ENCODE peak calls at places on chromosomes 3 and 15, in four cellular contexts. T is mesenchymal stem cell, B is IMR-90, X is neuronal stem cell. O is an unnamed sample.

GRCh38 chr3:45929042-45929679 is 14.1 kb upstream of the CXCR6 start:
- DNase-seq in B (peak; percentile 26), T (peak; percentile 52), X (no peak), O (peak; percentile 38)

GRCh38 chr15:90221251-90221900 is 12.4 kb downstream of the CIB1 start:
- DNase-seq in B (peak; percentile 86), T (peak; percentile 82), X (no peak), O (peak; percentile 86)

GRCh38 chr15:70461992-70462391 is 301.4 kb downstream of the UACA start:
- DNase-seq in B (no peak), T (no peak), X (no peak), O (no peak)

GRCh38 chr3:186931487-186932280 is 1.4 kb downstream of the ST6GAL1 start:
- DNase-seq in X (no peak), T (peak; percentile 49), B (peak; percentile 63), O (peak; percentile 91)

GRCh38 chr3:108319428-108320053 is 23.2 kb downstream of the HHLA2 start:
- DNase-seq in B (no peak), T (no peak), X (no peak), O (no peak)

GRCh38 chr3:172973799-172974198 is 167.2 kb downstream of the SPATA16 start:
- DNase-seq in X (no peak), T (no peak), B (no peak), O (no peak)

GRCh38 chr3:111714305-111714704 is 119.2 kb upstream of the ZBED2 start:
- DNase-seq in B (peak; percentile 40), T (peak; percentile 13), X (no peak), O (peak; percentile 88)

GRCh38 chr15:68542771-68543544 is 35.8 kb upstream of the CORO2B start:
- DNase-seq in X (no peak), B (peak; percentile 96), T (peak; percentile 91), O (peak; percentile 97)

GRCh38 chr3:193714523-193715137 is 121.6 kb downstream of the OPA1 start:
- DNase-seq in B (no peak), T (no peak), X (no peak), O (peak; percentile 40)

GRCh38 chr15:60477991-60478632 is 830 bp downstream of the ICE2 start:
- DNase-seq in X (no peak), T (peak; percentile 64), B (peak; percentile 49), O (peak; percentile 68)

GRCh38 chr15:88805031-88805780 is 2.0 kb downstream of the ACAN start:
- DNase-seq in X (no peak), B (no peak), T (no peak), O (no peak)

GRCh38 chr3:132222868-132223538 is 94.2 kb upstream of the ACP3 start:
- DNase-seq in X (peak; percentile 4), T (no peak), B (no peak), O (no peak)

GRCh38 chr3:115146032-115146417 is 1.1 kb downstream of the ZBTB20 start:
- DNase-seq in B (peak; percentile 79), T (peak; percentile 84), X (peak; percentile 18), O (peak; percentile 67)

GRCh38 chr3:196194542-196194915 is 16.7 kb downstream of the ZDHHC19 start:
- DNase-seq in X (no peak), B (no peak), T (no peak), O (no peak)

GRCh38 chr3:143170676-143171075 is 51.1 kb downstream of the CHST2 start:
- DNase-seq in B (peak; percentile 31), X (no peak), T (peak; percentile 62), O (no peak)

GRCh38 chr15:75554717-75555116 is 24.4 kb downstream of the PTPN9 start:
- DNase-seq in B (peak; percentile 88), X (no peak), T (no peak), O (no peak)

GRCh38 chr3:31008986-31009385 is 114.5 kb upstream of the GADL1 start:
- DNase-seq in X (no peak), T (no peak), B (peak; percentile 22), O (peak; percentile 92)

GRCh38 chr3:129398803-129399144 is 29.7 kb downstream of the EFCAB12 start:
- DNase-seq in B (peak; percentile 29), T (peak; percentile 65), X (no peak), O (peak; percentile 35)

GRCh38 chr15:63189955-63190691 is 717 bp downstream of the RAB8B start:
- DNase-seq in T (no peak), B (no peak), X (no peak), O (peak; percentile 37)

GRCh38 chr3:150150633-150151032 is 179.9 kb upstream of the PFN2 start:
- DNase-seq in T (peak; percentile 47), B (peak; percentile 47), X (no peak), O (no peak)

GRCh38 chr3:98986073-98986472 is 84.6 kb upstream of the DCBLD2 start:
- DNase-seq in T (peak; percentile 79), B (peak; percentile 97), X (peak; percentile 82), O (peak; percentile 95)

GRCh38 chr15:100266166-100266565 is 75.6 kb downstream of the ADAMTS17 start:
- DNase-seq in X (no peak), T (no peak), B (no peak), O (no peak)

GRCh38 chr3:173135059-173135458 is 6.0 kb downstream of the SPATA16 start:
- DNase-seq in X (no peak), B (no peak), T (no peak), O (no peak)

GRCh38 chr3:129486057-129487035 is 42.1 kb upstream of the RHO start:
- DNase-seq in B (peak; percentile 81), T (peak; percentile 64), X (peak; percentile 33), O (peak; percentile 46)

GRCh38 chr3:65483475-65483874 is 555.2 kb downstream of the MAGI1 start:
- DNase-seq in T (no peak), X (no peak), B (no peak), O (peak; percentile 82)

GRCh38 chr15:73686781-73687256 is 2.6 kb downstream of the CD276 start:
- DNase-seq in T (peak; percentile 97), B (peak; percentile 97), X (no peak), O (peak; percentile 49)

GRCh38 chr15:81751321-81751720 is 294.5 kb downstream of the MEX3B start:
- DNase-seq in B (no peak), X (no peak), T (no peak), O (no peak)

GRCh38 chr3:20039765-20040475 is at the start of gene KAT2B:
- DNase-seq in X (peak; percentile 79), B (peak; percentile 26), T (peak; percentile 82), O (peak; percentile 74)

GRCh38 chr3:59609967-59610366 is 560.1 kb upstream of the CFAP20DC start:
- DNase-seq in T (peak; percentile 24), X (no peak), B (no peak), O (no peak)

GRCh38 chr3:55620361-55621025 is 133.4 kb upstream of the WNT5A start:
- DNase-seq in T (peak; percentile 73), X (no peak), B (peak; percentile 87), O (peak; percentile 91)

GRCh38 chr3:55621026-55621422 is 133.9 kb upstream of the WNT5A start:
- DNase-seq in B (no peak), T (no peak), X (no peak), O (peak; percentile 55)

GRCh38 chr3:55621648-55622047 is 134.5 kb upstream of the WNT5A start:
- DNase-seq in T (no peak), X (no peak), B (no peak), O (no peak)

GRCh38 chr3:55622733-55623132 is 135.6 kb upstream of the WNT5A start:
- DNase-seq in T (peak; percentile 57), B (peak; percentile 50), X (no peak), O (no peak)

DNA sequence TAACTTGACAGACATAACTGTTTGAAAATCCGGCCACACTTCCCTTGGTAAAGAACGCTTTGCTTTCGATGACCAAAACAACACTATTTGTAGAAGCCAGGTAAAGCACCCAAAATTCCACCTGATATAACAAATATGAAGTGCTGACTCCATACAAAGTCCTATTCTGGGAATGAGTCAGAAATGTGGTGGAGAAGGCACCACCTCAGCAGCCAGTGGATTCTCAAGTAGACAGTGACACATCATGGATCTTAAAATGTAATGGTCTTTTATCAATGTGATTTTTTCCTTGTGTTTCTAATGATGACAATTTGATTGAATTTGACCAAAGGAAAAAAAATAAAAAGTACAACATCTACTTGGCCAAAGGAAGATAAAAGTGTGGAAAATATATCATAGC is 135.0 kb upstream of the WNT5A start:
- DNase-seq in T (peak; percentile 73), X (no peak), B (peak; percentile 71), O (no peak)
- H2BK15ac ChIP-seq in T (no peak overlapping the region), X (no peak overlapping the region), B (peak overlapping the region; percentile 64), O (peak overlapping the region; percentile 93)

DNA sequence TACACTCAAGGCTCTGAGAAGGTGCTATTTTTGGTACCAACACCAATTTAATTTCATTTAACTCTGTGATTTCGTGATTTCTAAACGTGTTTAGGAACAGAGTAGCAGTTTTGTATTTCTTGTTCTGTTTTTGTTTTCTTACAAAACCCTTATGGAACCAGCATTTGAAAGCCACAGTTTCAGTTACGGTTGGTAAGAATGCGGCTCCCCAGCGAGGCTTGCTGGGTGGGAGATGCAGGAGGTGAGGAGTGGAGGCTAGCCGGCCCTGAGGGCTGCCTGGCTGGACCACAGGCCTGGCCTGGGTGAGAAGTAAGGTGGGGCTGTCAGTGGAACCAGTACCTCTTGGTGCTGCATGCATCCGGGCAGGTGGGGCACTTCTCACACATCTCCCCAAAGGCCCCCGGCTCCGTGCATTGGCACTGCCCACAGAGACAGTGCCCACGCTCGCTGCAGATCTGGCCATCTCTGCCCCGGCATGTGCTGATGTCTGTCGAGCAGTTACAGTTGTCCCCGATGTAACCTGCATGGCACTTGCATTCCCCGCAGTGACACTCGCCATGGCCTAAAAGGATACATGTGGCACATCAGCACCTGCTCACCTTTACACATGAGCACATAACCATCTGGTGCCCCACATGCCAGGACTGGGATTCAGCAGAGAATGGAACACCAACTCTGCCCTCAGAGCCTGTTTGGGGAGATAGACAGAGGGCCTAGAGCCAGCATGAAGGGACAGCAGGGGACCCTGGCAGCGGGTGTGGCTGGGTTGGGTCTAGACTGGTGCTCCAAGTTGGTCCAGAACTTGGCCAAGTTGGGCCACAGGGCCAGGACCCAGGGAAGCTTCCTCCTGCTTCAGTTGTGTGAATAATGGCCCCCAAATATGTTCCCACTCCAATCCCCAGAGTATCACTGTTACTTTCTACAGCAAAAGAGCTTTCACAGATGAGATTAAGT is 43.4 kb downstream of the UMPS start:
- DNase-seq in X (no peak), T (no peak), B (no peak), O (no peak)
- H2BK15ac ChIP-seq in X (no peak overlapping the region), T (peak overlapping the region; percentile 94), B (peak overlapping the region; percentile 84), O (no peak overlapping the region)

GRCh38 chr3:134300520-134300919 is 49.9 kb upstream of the RYK start:
- DNase-seq in X (no peak), B (no peak), T (no peak), O (peak; percentile 90)

GRCh38 chr3:134299888-134300206 is 49.2 kb upstream of the RYK start:
- DNase-seq in X (no peak), B (no peak), T (no peak), O (no peak)

GRCh38 chr3:134298281-134298680 is 47.6 kb upstream of the RYK start:
- DNase-seq in T (no peak), X (no peak), B (no peak), O (no peak)

GRCh38 chr3:134302674-134303073 is 52.0 kb upstream of the RYK start:
- DNase-seq in T (no peak), B (no peak), X (no peak), O (no peak)

GRCh38 chr3:134299185-134299887 is 48.7 kb upstream of the RYK start:
- DNase-seq in X (no peak), T (no peak), B (peak; percentile 53), O (peak; percentile 60)
- H2BK15ac ChIP-seq in X (no peak overlapping the region), T (no peak overlapping the region), B (no peak overlapping the region), O (no peak overlapping the region)

GRCh38 chr3:8841472-8841871 is 72.1 kb upstream of the OXTR start:
- DNase-seq in T (no peak), B (no peak), X (no peak), O (no peak)

GRCh38 chr3:8843347-8843746 is 73.9 kb upstream of the OXTR start:
- DNase-seq in X (no peak), B (no peak), T (no peak), O (no peak)

GRCh38 chr3:8840556-8840955 is 71.1 kb upstream of the OXTR start:
- DNase-seq in X (no peak), B (peak; percentile 89), T (peak; percentile 32), O (no peak)

GRCh38 chr3:8839607-8840325 is 70.4 kb upstream of the OXTR start:
- DNase-seq in X (no peak), B (peak; percentile 38), T (no peak), O (no peak)

GRCh38 chr3:8842293-8842692 is 72.9 kb upstream of the OXTR start:
- DNase-seq in X (no peak), T (no peak), B (no peak), O (no peak)
- H2BK15ac ChIP-seq in X (no peak overlapping the region), T (no peak overlapping the region), B (no peak overlapping the region), O (no peak overlapping the region)